ENCODE peak calls at places on chromosomes 2 and 18, in four cellular contexts. P is stimulated activated CD8-positive, alpha-beta memory T cell treated with anti-CD3 and anti-CD28 coated beads, Interleukin-7, amount 100 ng/mL, for 48 hours; H is GM04503; R is left ventricle myocardium superior. V is an unnamed sample.

GRCh38 chr2:220270506-220271070 is 643.2 kb downstream of the SLC4A3 start:
- DNase-seq in R (no peak), H (no peak), P (no peak), V (no peak)

GRCh38 chr2:212147921-212148513 is 390.6 kb downstream of the ERBB4 start:
- DNase-seq in P (no peak), H (no peak), R (no peak), V (no peak)

GRCh38 chr2:109162999-109163398 is 34.0 kb downstream of the SH3RF3 start:
- DNase-seq in R (peak), H (no peak), P (no peak), V (no peak)

GRCh38 chr2:66872056-66872821 is 437.3 kb downstream of the MEIS1 start:
- DNase-seq in P (no peak), R (no peak), H (no peak), V (no peak)

GRCh38 chr2:235577404-235578330 is 83.8 kb downstream of the AGAP1 start:
- DNase-seq in P (no peak), H (no peak), R (peak), V (no peak)

GRCh38 chr2:215843579-215843978 is 169.8 kb downstream of the MREG start:
- DNase-seq in R (no peak), H (peak), P (no peak), V (peak)

GRCh38 chr18:14014456-14014855 is 99.1 kb upstream of the MC2R start:
- DNase-seq in R (no peak), H (no peak), P (no peak), V (no peak)

GRCh38 chr2:108945969-108946368 is 43.1 kb downstream of the EDAR start:
- DNase-seq in R (peak), H (no peak), P (no peak), V (no peak)

GRCh38 chr18:31099490-31100230 is 2.6 kb downstream of the DSC2 start:
- DNase-seq in H (no peak), P (no peak), R (no peak), V (no peak)

GRCh38 chr2:149819356-149819957 is 231.9 kb upstream of the MMADHC start:
- DNase-seq in H (no peak), P (no peak), R (no peak), V (no peak)

GRCh38 chr18:7840445-7840844 is 273.3 kb downstream of the PTPRM start:
- DNase-seq in P (no peak), H (no peak), R (no peak), V (no peak)